ENCODE peak calls at places on chromosomes 1 and 21, in nine cellular contexts. X is choroid plexus epithelial cell; M is esophagus squamous epithelium; F is neural progenitor cell; J is central memory CD4-positive, alpha-beta T cell; O is AG09319; S is CD8-positive, alpha-beta memory T cell; E is endothelial cell; T is stimulated activated CD8-positive, alpha-beta memory T cell treated with anti-CD3 and anti-CD28 coated beads, Interleukin-7, amount 100 ng/mL, for 1 hour. D is an unnamed sample.

GRCh38 chr1:199725002-199725401 is 302.5 kb upstream of the NR5A2 start:
- DNase-seq in X (no peak), M (no peak), F (no peak), J (no peak), O (no peak), S (no peak), E (no peak), T (no peak), D (no peak)

GRCh38 chr1:181079920-181080319 is 8.6 kb upstream of the IER5 start:
- DNase-seq in X (no peak), M (no peak), F (no peak), J (no peak), O (no peak), S (no peak), E (no peak), T (no peak), D (no peak)

GRCh38 chr21:41901099-41901498 is 22.0 kb upstream of the PRDM15 start:
- DNase-seq in X (no peak), M (no peak), F (no peak), J (no peak), O (no peak), S (no peak), E (no peak), T (no peak), D (no peak)

GRCh38 chr1:218656301-218657037 is 311.3 kb downstream of the TGFB2 start:
- DNase-seq in X (no peak), M (no peak), F (no peak), J (no peak), O (no peak), S (no peak), E (no peak), T (no peak), D (no peak)

GRCh38 chr21:42061866-42062542 is 9.1 kb upstream of the UMODL1 start:
- DNase-seq in X (no peak), M (no peak), F (peak), J (peak), O (no peak), S (peak), E (no peak), T (peak), D (no peak)

GRCh38 chr1:1298861-1299685 is 8.7 kb downstream of the ACAP3 start:
- DNase-seq in X (no peak), M (no peak), F (peak), J (no peak), O (no peak), S (no peak), E (peak), T (no peak), D (no peak)

GRCh38 chr21:44448651-44449131 is 6.6 kb upstream of the LRRC3 start:
- DNase-seq in X (no peak), M (no peak), F (no peak), J (no peak), O (no peak), S (no peak), E (peak), T (no peak), D (no peak)

GRCh38 chr1:203117611-203118575 is 9.6 kb upstream of the ADORA1 start:
- DNase-seq in X (peak), M (no peak), F (peak), J (no peak), O (peak), S (no peak), E (peak), T (no peak), D (no peak)

GRCh38 chr1:56533621-56534020 is 45.7 kb downstream of the PLPP3 start:
- DNase-seq in X (no peak), M (no peak), F (no peak), J (no peak), O (no peak), S (no peak), E (no peak), T (no peak), D (no peak)

GRCh38 chr1:17600313-17600712 is 60.8 kb downstream of the ARHGEF10L start:
- DNase-seq in X (no peak), M (no peak), F (no peak), J (no peak), O (no peak), S (no peak), E (no peak), T (no peak), D (no peak)

GRCh38 chr1:223153177-223154119 is 10.4 kb upstream of the TLR5 start:
- DNase-seq in X (peak), M (no peak), F (no peak), J (no peak), O (no peak), S (no peak), E (no peak), T (no peak), D (no peak)

D was measured in immature natural killer cell.